ENCODE peak calls at places on chromosome 22, in seven cellular contexts. S is renal cortical epithelial cell; G is omental fat pad; L is stimulated activated CD8-positive, alpha-beta memory T cell treated with anti-CD3 and anti-CD28 coated beads, Interleukin-15, amount 100 ng/mL, for 1 hour; M is AG09309; N is H9; E is activated T-helper 1 cell treated with anti-CD3 and anti-CD28 coated beads, Interleukin-12 subunit alpha, Interleukin-12 subunit beta, Interleukin-2, Interleukin-4 antibody, amounts not matched to agents 30 ng/mL and 10 ng/mL and 1 ng/mL, durations not matched to agents 14 hours and 24 hours and 36 hours. H is an unnamed sample.

GRCh38 chr22:29004647-29005371 is 56.8 kb downstream of the C22orf31 start:
- DNase-seq in G (no peak), S (peak; percentile 58), E (no peak), M (no peak), L (no peak), N (peak; percentile 80), H (no peak)

GRCh38 chr22:27252282-27253049 is 549.1 kb downstream of the MN1 start:
- DNase-seq in S (peak; percentile 81), L (no peak), M (peak; percentile 57), E (no peak), N (no peak), G (no peak), H (no peak)

GRCh38 chr22:17734197-17734596 is 40.1 kb downstream of the BID start:
- DNase-seq in G (no peak), L (no peak), S (no peak), M (peak; percentile 31), E (peak; percentile 16), N (no peak), H (no peak)

GRCh38 chr22:19940536-19941364 is 822 bp upstream of the COMT start:
- DNase-seq in N (no peak), E (no peak), G (no peak), L (no peak), M (no peak), S (no peak), H (no peak)

GRCh38 chr22:33682927-33683326 is 237.3 kb downstream of the LARGE1 start:
- DNase-seq in G (no peak), L (no peak), S (no peak), E (no peak), M (no peak), N (no peak), H (no peak)

GRCh38 chr22:27241430-27242110 is 560.0 kb downstream of the MN1 start:
- DNase-seq in N (no peak), M (no peak), E (no peak), L (no peak), G (no peak), S (peak; percentile 46), H (no peak)

GRCh38 chr22:42639541-42640241 is 710 bp downstream of the ATP5MGL start:
- DNase-seq in G (no peak), M (no peak), L (no peak), S (no peak), N (no peak), E (no peak), H (no peak)

GRCh38 chr22:27314276-27314807 is 487.2 kb downstream of the MN1 start:
- DNase-seq in N (no peak), S (no peak), G (no peak), E (no peak), L (no peak), M (no peak), H (no peak)

GRCh38 chr22:45757068-45757467 is 85.4 kb downstream of the ATXN10 start:
- DNase-seq in N (peak; percentile 88), E (no peak), M (no peak), G (no peak), S (peak; percentile 79), L (no peak), H (no peak)

GRCh38 chr22:29967461-29967860 is 84.5 kb downstream of the MTMR3 start:
- DNase-seq in L (no peak), S (no peak), N (no peak), E (no peak), M (no peak), G (no peak), H (no peak)

GRCh38 chr22:39349506-39349966 is 255 bp upstream of the SYNGR1 start:
- DNase-seq in G (no peak), M (no peak), L (no peak), N (no peak), S (no peak), E (no peak), H (no peak)

GRCh38 chr22:35648066-35649025 is at the start of gene APOL6:
- DNase-seq in M (no peak), S (peak; percentile 81), G (no peak), L (no peak), E (peak; percentile 71), N (peak; percentile 32), H (peak; percentile 69)

GRCh38 chr22:38531251-38531956 is 25.3 kb upstream of the DDX17 start:
- DNase-seq in G (no peak), L (no peak), M (no peak), E (no peak), N (no peak), S (no peak), H (no peak)

GRCh38 chr22:40263191-40263590 is 83.1 kb upstream of the ADSL start:
- DNase-seq in M (no peak), G (no peak), N (no peak), E (no peak), S (no peak), L (no peak), H (no peak)

H was measured in activated T-helper 2 cell treated with anti-CD3 and anti-CD28 coated beads, Interferon-gamma antibody, Interleukin-2, Interleukin-4, amounts not matched to agents 10 μg/mL and 5 μg/mL and 100 μg/mL, durations not matched to agents 14 hours and 24 hours and 36 hours.